ENCODE peak calls at places on chromosomes 12 and 14, in four cellular contexts. One of them, this sample, is unnamed.
A peak's percentile ranks its signal among the peaks of the same experiment; 100 is the strongest.

GRCh38 chr12:65155784-65156183 is 13.6 kb upstream of the LEMD3 start:
- DNase-seq in hypothalamus: no peak
- DNase-seq in skeletal muscle cell: no peak
- DNase-seq in CD8-positive, alpha-beta T cell: no peak
- DNase-seq in this sample: no peak

GRCh38 chr14:39558525-39558924 is 126.3 kb upstream of the FBXO33 start:
- DNase-seq in hypothalamus: no peak
- DNase-seq in skeletal muscle cell: no peak
- DNase-seq in CD8-positive, alpha-beta T cell: no peak
- DNase-seq in this sample: no peak

GRCh38 chr14:94341654-94342333 is 18.7 kb upstream of the SERPINA6 start:
- DNase-seq in hypothalamus: no peak
- DNase-seq in skeletal muscle cell: no peak
- DNase-seq in CD8-positive, alpha-beta T cell: no peak
- DNase-seq in this sample: no peak

GRCh38 chr12:2454778-2455177 is 340.0 kb upstream of the FKBP4 start:
- DNase-seq in hypothalamus: no peak
- DNase-seq in skeletal muscle cell: no peak
- DNase-seq in CD8-positive, alpha-beta T cell: no peak
- DNase-seq in this sample: no peak

GRCh38 chr12:76611533-76611932 is 52.0 kb upstream of the OSBPL8 start:
- DNase-seq in hypothalamus: no peak
- DNase-seq in skeletal muscle cell: peak; percentile 91
- DNase-seq in CD8-positive, alpha-beta T cell: no peak
- DNase-seq in this sample: no peak

GRCh38 chr12:112537710-112538396 is 119.1 kb downstream of the PTPN11 start:
- DNase-seq in hypothalamus: no peak
- DNase-seq in skeletal muscle cell: no peak
- DNase-seq in CD8-positive, alpha-beta T cell: no peak
- DNase-seq in this sample: no peak

GRCh38 chr14:72665259-72665658 is 228.6 kb downstream of the DPF3 start:
- DNase-seq in hypothalamus: no peak
- DNase-seq in skeletal muscle cell: peak; percentile 93
- DNase-seq in CD8-positive, alpha-beta T cell: no peak
- DNase-seq in this sample: no peak

GRCh38 chr14:102910442-102910841 is 12.0 kb upstream of the AMN start:
- DNase-seq in hypothalamus: no peak
- DNase-seq in skeletal muscle cell: no peak
- DNase-seq in CD8-positive, alpha-beta T cell: no peak
- DNase-seq in this sample: no peak

GRCh38 chr12:104204690-104205480 is 10.7 kb upstream of the TXNRD1 start:
- DNase-seq in hypothalamus: no peak
- DNase-seq in skeletal muscle cell: no peak
- DNase-seq in CD8-positive, alpha-beta T cell: no peak
- DNase-seq in this sample: no peak

GRCh38 chr12:69359531-69360347 is at the start of gene YEATS4:
- DNase-seq in hypothalamus: peak; percentile 81
- DNase-seq in skeletal muscle cell: peak; percentile 51
- DNase-seq in CD8-positive, alpha-beta T cell: peak; percentile 83
- DNase-seq in this sample: peak; percentile 73

GRCh38 chr12:110844551-110845395 is 2.0 kb upstream of the CCDC63 start:
- DNase-seq in hypothalamus: peak; percentile 6
- DNase-seq in skeletal muscle cell: no peak
- DNase-seq in CD8-positive, alpha-beta T cell: no peak
- DNase-seq in this sample: no peak

GRCh38 chr12:4210158-4210557 is 63.4 kb upstream of the CCND2 start:
- DNase-seq in hypothalamus: no peak
- DNase-seq in skeletal muscle cell: no peak
- DNase-seq in CD8-positive, alpha-beta T cell: no peak
- DNase-seq in this sample: no peak